ENCODE peak calls at places on chromosomes 4 and X, in nine cellular contexts. G is cardiac muscle cell, Y is glutamatergic neuron, P is H9, L is lower lobe of right lung, A is A549, E is left lung, K is GM12865, O is progenitor cell of endocrine pancreas. I is an unnamed sample.

GRCh38 chr4:9765091-9765490 is 16.3 kb upstream of the DRD5 start:
- DNase-seq in O (no peak), K (peak), Y (peak), A (no peak), E (no peak), L (no peak), P (peak), G (peak), I (no peak)

GRCh38 chr4:69896530-69897116 is 34.2 kb upstream of the CSN1S1 start:
- DNase-seq in O (no peak), G (peak), K (no peak), A (no peak), Y (no peak), E (no peak), P (no peak), L (no peak), I (no peak)

GRCh38 chrX:37060999-37061398 is 52.8 kb downstream of the FAM47C start:
- DNase-seq in P (peak), K (peak), A (no peak), G (peak), E (no peak), O (no peak), L (no peak), Y (no peak), I (no peak)

GRCh38 chrX:41922125-41922521 is 1.2 kb downstream of the CASK start:
- DNase-seq in Y (no peak), L (no peak), G (peak), A (no peak), O (no peak), E (no peak), P (no peak), K (peak), I (no peak)

GRCh38 chrX:135295238-135295943 is 13.9 kb upstream of the ETDC start:
- DNase-seq in O (peak), A (no peak), E (peak), L (peak), P (peak), K (peak), Y (peak), G (peak), I (no peak)

GRCh38 chr4:135007400-135007799 is 805.8 kb upstream of the PABPC4L start:
- DNase-seq in Y (no peak), A (no peak), E (no peak), O (no peak), G (no peak), P (no peak), K (no peak), L (no peak), I (no peak)

GRCh38 chr4:147994076-147994475 is 262.2 kb downstream of the ARHGAP10 start:
- DNase-seq in Y (no peak), G (no peak), L (no peak), E (no peak), O (no peak), P (no peak), K (no peak), A (no peak), I (no peak)

GRCh38 chr4:56619160-56619559 is 61.9 kb downstream of the HOPX start:
- DNase-seq in A (no peak), Y (no peak), K (peak), L (no peak), O (no peak), G (peak), E (no peak), P (no peak), I (no peak)

GRCh38 chr4:134666640-134667039 is 465.1 kb upstream of the PABPC4L start:
- DNase-seq in Y (no peak), K (no peak), P (no peak), A (no peak), G (no peak), O (no peak), L (no peak), E (no peak), I (no peak)

GRCh38 chrX:118523920-118524319 is 28.3 kb downstream of the DOCK11 start:
- DNase-seq in G (no peak), K (peak), P (no peak), A (no peak), Y (no peak), E (no peak), L (no peak), O (no peak), I (no peak)

GRCh38 chrX:137194164-137194563 is 160.4 kb upstream of the GPR101 start:
- DNase-seq in Y (peak), K (peak), G (peak), P (peak), O (peak), L (no peak), E (no peak), A (peak), I (no peak)

GRCh38 chrX:19867411-19867732 is 20.0 kb downstream of the SH3KBP1 start:
- DNase-seq in G (no peak), A (no peak), O (no peak), Y (no peak), E (no peak), K (peak), L (no peak), P (no peak), I (no peak)

GRCh38 chr4:6660430-6660829 is 19.9 kb downstream of the MRFAP1 start:
- DNase-seq in Y (no peak), K (no peak), L (no peak), O (no peak), P (no peak), G (no peak), A (no peak), E (peak), I (no peak)

GRCh38 chr4:95674451-95675095 is 125.8 kb upstream of the UNC5C start:
- DNase-seq in Y (no peak), A (no peak), K (no peak), L (no peak), O (no peak), E (no peak), P (no peak), G (no peak), I (no peak)

GRCh38 chrX:17547658-17548057 is 172.7 kb downstream of the NHS start:
- DNase-seq in K (peak), O (no peak), A (peak), E (peak), L (peak), P (no peak), Y (no peak), G (peak), I (no peak)

GRCh38 chr4:115090483-115091075 is 22.8 kb downstream of the NDST4 start:
- DNase-seq in G (peak), K (peak), A (no peak), P (no peak), L (no peak), O (no peak), E (no peak), Y (no peak), I (no peak)

GRCh38 chrX:67604979-67605703 is 61.3 kb downstream of the AR start:
- DNase-seq in L (no peak), K (peak), E (no peak), P (no peak), G (no peak), O (no peak), A (no peak), Y (no peak), I (no peak)

GRCh38 chr4:58665649-58666048 is 1555.5 kb upstream of the IGFBP7 start:
- DNase-seq in P (no peak), K (no peak), E (no peak), Y (no peak), L (no peak), O (no peak), A (no peak), G (no peak), I (no peak)

GRCh38 chrX:28108186-28108945 is 127.1 kb upstream of the DCAF8L1 start:
- DNase-seq in K (no peak), G (no peak), L (no peak), Y (no peak), P (no peak), E (no peak), O (no peak), A (no peak), I (no peak)

GRCh38 chrX:140050906-140051305 is 85.6 kb upstream of the CXorf66 start:
- DNase-seq in O (no peak), A (no peak), E (no peak), Y (no peak), P (no peak), K (no peak), G (peak), L (no peak), I (no peak)

GRCh38 chrX:40176979-40177430 is 79.2 kb upstream of the BCOR start:
- DNase-seq in P (peak), A (no peak), O (no peak), E (no peak), L (peak), G (peak), K (no peak), Y (peak), I (no peak)

GRCh38 chrX:44431206-44431605 is 87.7 kb upstream of the EFHC2 start:
- DNase-seq in L (no peak), A (peak), P (no peak), G (no peak), O (no peak), E (no peak), Y (no peak), K (no peak), I (no peak)

GRCh38 chrX:48467331-48467761 is 2.7 kb downstream of the SLC38A5 start:
- DNase-seq in K (no peak), O (no peak), A (no peak), G (no peak), E (no peak), L (no peak), P (no peak), Y (no peak), I (no peak)

DNA sequence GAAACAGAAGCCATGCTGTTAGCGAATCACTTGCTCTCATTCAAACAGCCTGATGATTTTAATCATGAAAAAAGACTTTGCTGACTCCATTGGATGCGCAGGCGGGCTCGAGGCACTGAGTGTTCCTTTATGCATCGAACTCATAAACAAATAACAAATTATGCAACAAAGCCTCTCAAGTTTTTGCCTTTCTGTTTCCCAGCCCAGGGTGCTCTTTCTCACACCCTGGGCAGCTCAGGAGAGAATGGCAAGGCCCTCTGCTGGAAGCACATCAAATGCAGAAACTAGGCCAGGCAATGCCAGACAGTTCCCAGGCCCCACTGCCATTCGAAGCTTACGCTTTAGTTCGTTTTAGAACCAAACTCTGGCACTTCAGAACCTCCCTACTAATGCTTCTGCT is 19.8 kb downstream of the ETNPPL start:
- DNase-seq in P (peak), G (peak), A (no peak), K (no peak), O (no peak), E (no peak), L (no peak), Y (no peak), I (no peak)
- TF ChIP-seq CTCF in P (peak), G (no peak), A (no peak), K (no peak), O (no peak), E (no peak), L (no peak), Y (no peak), I (no peak)

GRCh38 chrX:1455948-1456280 is 3.2 kb upstream of the ASMTL start:
- DNase-seq in O (no peak), P (peak), G (no peak), Y (no peak), L (no peak), A (no peak), K (no peak), E (no peak), I (no peak)
- TF ChIP-seq CTCF in O (no peak), P (no peak), G (no peak), Y (no peak), L (no peak), A (no peak), K (no peak), E (no peak), I (no peak)

DNA sequence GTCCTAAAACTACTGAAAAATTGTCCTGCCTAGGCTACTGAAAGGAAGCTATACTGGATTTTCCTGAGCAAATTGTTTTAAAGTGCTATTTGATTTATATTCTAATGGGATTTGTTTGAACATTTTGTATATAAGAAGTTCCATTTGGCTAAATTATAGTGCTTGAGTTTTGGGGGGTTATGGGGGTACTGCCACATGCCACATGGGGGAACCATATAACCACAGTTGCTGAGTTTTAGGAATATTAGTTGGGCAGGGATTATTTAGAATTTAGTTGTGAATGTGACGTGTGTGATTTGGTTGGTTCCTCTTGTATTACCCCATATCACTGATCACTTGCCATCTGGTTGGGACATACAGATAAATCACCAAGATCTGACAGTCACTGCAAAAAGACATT is 224.5 kb upstream of the TAPT1 start:
- DNase-seq in G (no peak), K (no peak), A (no peak), E (no peak), P (no peak), Y (no peak), O (no peak), L (no peak), I (no peak)
- TF ChIP-seq CTCF in G (peak), K (no peak), A (no peak), E (no peak), P (peak), Y (no peak), O (no peak), L (no peak), I (peak)

GRCh38 chrX:45843518-45843917 is 642.8 kb upstream of the DIPK2B start:
- DNase-seq in O (no peak), A (no peak), Y (no peak), K (peak), P (no peak), E (no peak), L (no peak), G (peak), I (no peak)
- TF ChIP-seq CTCF in O (peak), A (peak), Y (no peak), K (no peak), P (no peak), E (no peak), L (no peak), G (no peak), I (peak)

DNA sequence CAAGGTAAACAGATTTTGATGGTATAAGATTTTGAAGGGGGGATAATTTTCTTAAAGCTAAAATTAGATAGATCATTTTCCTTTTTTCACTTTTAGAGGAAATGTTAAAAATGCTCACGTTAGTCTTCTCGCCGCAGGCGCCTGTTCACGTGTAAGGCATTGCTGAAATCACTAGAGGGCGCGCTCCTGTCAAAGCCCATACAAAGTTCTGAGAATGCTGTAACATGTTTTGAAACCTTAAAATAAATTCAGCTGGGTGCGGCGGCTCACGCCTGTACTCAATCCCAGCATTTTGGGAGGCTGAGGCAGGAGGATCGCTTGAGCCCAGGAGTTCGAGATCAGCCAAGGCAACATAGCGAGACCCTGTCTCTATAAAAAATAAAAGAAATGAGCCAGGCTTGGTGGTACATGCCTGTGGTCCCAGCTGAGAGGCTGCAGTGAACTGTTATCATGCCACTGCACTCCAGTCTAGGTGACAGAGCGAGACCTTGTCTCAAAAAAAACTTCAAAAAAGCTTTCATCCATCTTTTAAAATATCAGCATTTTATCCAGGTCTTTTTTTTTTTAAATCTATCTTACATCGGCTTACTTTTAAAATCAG is 138.0 kb downstream of the RBMX2 start:
- DNase-seq in Y (peak), L (peak), G (peak), P (peak), A (peak), O (peak), K (peak), E (no peak), I (no peak)
- TF ChIP-seq CTCF in Y (peak), L (peak), G (peak), P (peak), A (peak), O (peak), K (peak), E (peak), I (peak)

GRCh38 chrX:107324493-107325310 is 118.3 kb downstream of the DNAAF6 start:
- DNase-seq in K (peak), A (peak), G (peak), O (peak), E (peak), P (peak), L (peak), Y (peak), I (no peak)
- TF ChIP-seq CTCF in K (peak), A (peak), G (peak), O (peak), E (no peak), P (peak), L (no peak), Y (no peak), I (peak)

GRCh38 chr4:118836763-118837507 is 1.0 kb upstream of the SEC24D start:
- DNase-seq in L (no peak), O (no peak), E (no peak), K (no peak), P (no peak), G (no peak), A (peak), Y (no peak), I (no peak)

GRCh38 chr4:118833192-118833820 is 2.6 kb downstream of the SEC24D start:
- DNase-seq in O (no peak), P (no peak), L (no peak), A (no peak), G (no peak), K (no peak), Y (no peak), E (no peak), I (no peak)

GRCh38 chr4:118834070-118834469 is 1.9 kb downstream of the SEC24D start:
- DNase-seq in G (no peak), E (no peak), P (no peak), Y (no peak), O (no peak), L (no peak), A (no peak), K (peak), I (no peak)

GRCh38 chr4:118834960-118835895 is 698 bp downstream of the SEC24D start:
- DNase-seq in P (peak), O (peak), G (peak), K (peak), A (peak), Y (peak), E (peak), L (peak), I (peak)

DNA sequence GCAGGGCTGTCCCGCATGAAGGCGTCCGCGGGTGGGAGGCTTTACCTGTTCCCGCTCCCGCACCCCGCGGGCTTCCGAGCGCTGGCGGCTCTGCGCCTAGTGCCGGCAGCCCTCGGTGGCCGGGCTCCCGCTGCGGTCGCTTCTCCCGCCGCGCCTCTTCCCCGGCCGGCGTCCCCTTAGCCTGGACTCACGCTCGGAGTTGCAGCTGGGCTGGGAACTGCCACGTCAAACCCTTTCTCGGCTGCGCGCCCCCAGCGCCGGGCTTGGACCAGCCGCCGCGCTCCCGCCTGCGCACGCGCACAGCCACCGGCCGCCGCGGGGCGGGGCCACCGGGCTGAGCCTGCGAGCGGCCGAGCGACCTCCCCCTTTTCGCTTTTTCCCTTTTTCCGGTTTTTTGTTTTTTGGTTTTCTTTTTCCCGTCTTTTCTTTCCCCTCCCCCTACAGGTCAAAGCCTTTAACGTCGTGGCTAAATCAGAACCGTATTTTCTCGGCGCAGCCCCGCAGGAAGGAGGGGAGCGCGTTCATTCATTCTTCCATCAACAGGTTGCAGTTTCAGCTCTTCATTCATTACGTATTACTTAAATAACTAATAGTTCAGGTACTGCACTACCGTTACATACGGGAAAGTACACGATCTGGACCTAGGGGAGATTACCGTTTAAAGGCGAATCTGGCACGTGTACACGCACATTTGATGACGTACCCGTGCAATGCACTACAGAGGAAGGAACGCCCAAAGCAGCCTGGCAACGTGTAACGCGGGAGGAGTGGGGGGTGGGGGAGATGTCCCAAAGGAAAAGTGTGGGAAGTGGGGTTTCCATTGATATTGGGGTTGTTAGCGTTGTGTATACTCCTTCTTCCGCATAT is at the start of gene SEC24D:
- DNase-seq in K (peak), O (peak), A (peak), Y (peak), E (peak), P (peak), G (peak), L (peak), I (peak)
- TF ChIP-seq CTCF in K (no peak), O (no peak), A (no peak), Y (peak), E (peak), P (peak), G (no peak), L (peak), I (no peak)

I was measured in osteocyte.